ENCODE peak calls at places on chromosomes 4 and X, in four cellular contexts. L, T, R and A are unnamed samples.

GRCh38 chr4:41455215-41455614 is 82.7 kb upstream of the LIMCH1 start:
- DNase-seq in L (no peak), T (no peak), R (no peak), A (no peak)

GRCh38 chrX:3370656-3371055 is 24.2 kb upstream of the MXRA5 start:
- DNase-seq in T (no peak), L (no peak), R (no peak), A (no peak)

GRCh38 chrX:131394384-131394783 is 105.3 kb upstream of the IGSF1 start:
- DNase-seq in R (no peak), T (no peak), L (no peak), A (no peak)

GRCh38 chr4:88623097-88623496 is 30.8 kb downstream of the HERC3 start:
- DNase-seq in R (no peak), L (no peak), T (peak; percentile 86), A (no peak)

GRCh38 chr4:176778063-176778462 is 14.7 kb downstream of the VEGFC start:
- DNase-seq in L (no peak), T (peak; percentile 79), R (no peak), A (no peak)

GRCh38 chr4:6334203-6334887 is 64.7 kb downstream of the WFS1 start:
- DNase-seq in T (no peak), L (no peak), R (no peak), A (no peak)

GRCh38 chrX:129808829-129809745 is 29.3 kb downstream of the SASH3 start:
- DNase-seq in T (no peak), R (no peak), L (no peak), A (no peak)

GRCh38 chrX:46327229-46328081 is 217.8 kb downstream of the ZNF674 start:
- DNase-seq in L (no peak), T (no peak), R (no peak), A (no peak)

GRCh38 chrX:108225456-108225730 is 133.8 kb downstream of the ATG4A start:
- DNase-seq in T (no peak), R (no peak), L (no peak), A (no peak)

GRCh38 chrX:21963736-21964135 is 23.2 kb downstream of the SMS start:
- DNase-seq in R (no peak), L (peak; percentile 38), T (peak; percentile 44), A (no peak)

GRCh38 chrX:155864655-155865054 is 16.5 kb upstream of the VAMP7 start:
- DNase-seq in R (no peak), L (no peak), T (no peak), A (no peak)

GRCh38 chr4:164481306-164482091 is 272.4 kb upstream of the SMIM31 start:
- DNase-seq in T (no peak), R (no peak), L (no peak), A (no peak)

GRCh38 chrX:17689971-17690409 is 47.3 kb upstream of the SCML1 start:
- DNase-seq in T (peak; percentile 72), L (peak; percentile 71), R (no peak), A (no peak)

GRCh38 chr4:152515678-152516077 is 20.2 kb downstream of the FBXW7 start:
- DNase-seq in L (no peak), T (peak; percentile 79), R (no peak), A (no peak)

GRCh38 chr4:169644802-169645201 is 24.4 kb downstream of the CLCN3 start:
- DNase-seq in L (no peak), R (no peak), T (no peak), A (no peak)

GRCh38 chr4:26584725-26585124 is 841 bp downstream of the TBC1D19 start:
- DNase-seq in T (no peak), R (no peak), L (no peak), A (no peak)

GRCh38 chr4:186008057-186008456 is 60.9 kb upstream of the TLR3 start:
- DNase-seq in T (no peak), L (no peak), R (no peak), A (no peak)

GRCh38 chr4:177097291-177097690 is 212.4 kb upstream of the NEIL3 start:
- DNase-seq in L (no peak), T (no peak), R (no peak), A (no peak)

GRCh38 chr4:94455081-94455480 is 3.3 kb downstream of the PDLIM5 start:
- DNase-seq in T (peak; percentile 88), R (peak; percentile 83), L (peak; percentile 66), A (peak; percentile 93)

GRCh38 chrX:25020391-25021131 is 4.8 kb upstream of the ARX start:
- DNase-seq in T (no peak), L (peak; percentile 61), R (no peak), A (no peak)

GRCh38 chr4:6873792-6874461 is 35.7 kb upstream of the TBC1D14 start:
- DNase-seq in L (peak; percentile 74), R (peak; percentile 77), T (peak; percentile 62), A (peak; percentile 95)

GRCh38 chr4:99180367-99181169 is 36.5 kb upstream of the ADH4 start:
- DNase-seq in T (peak; percentile 83), L (peak; percentile 45), R (peak; percentile 79), A (no peak)

GRCh38 chr4:87853108-87853507 is 20.3 kb downstream of the MEPE start:
- DNase-seq in L (no peak), R (no peak), T (peak; percentile 51), A (no peak)

GRCh38 chrX:20442597-20442996 is 175.9 kb upstream of the RPS6KA3 start:
- DNase-seq in T (peak; percentile 76), R (peak; percentile 84), L (peak; percentile 74), A (peak; percentile 95)

GRCh38 chrX:65600106-65600505 is 65.5 kb upstream of the LAS1L start:
- DNase-seq in R (no peak), T (no peak), L (no peak), A (no peak)

GRCh38 chrX:109839694-109840358 is 106.8 kb upstream of the ACSL4 start:
- DNase-seq in T (no peak), L (no peak), R (peak; percentile 64), A (no peak)

GRCh38 chrX:15946783-15947550 is 92.4 kb upstream of the AP1S2 start:
- DNase-seq in R (no peak), T (peak; percentile 86), L (no peak), A (no peak)

GRCh38 chr4:43132010-43132582 is 239.6 kb downstream of the GRXCR1 start:
- DNase-seq in R (no peak), L (peak; percentile 64), T (peak; percentile 66), A (no peak)

GRCh38 chr4:48275247-48275646 is 5.6 kb upstream of the TEC start:
- DNase-seq in L (no peak), T (peak; percentile 35), R (no peak), A (no peak)

GRCh38 chr4:125951275-125951887 is 636.6 kb downstream of the FAT4 start:
- DNase-seq in R (no peak), T (peak; percentile 60), L (no peak), A (no peak)

GRCh38 chr4:183959349-183959748 is 54.2 kb downstream of the STOX2 start:
- DNase-seq in T (no peak), L (no peak), R (no peak), A (no peak)

GRCh38 chr4:56978750-56979303 is at the start of gene POLR2B:
- DNase-seq in R (peak; percentile 97), L (peak; percentile 91), T (peak; percentile 89), A (peak; percentile 98)
- TF ChIP-seq POLR2A in R (peak; percentile 66), L (peak; percentile 64), T (peak; percentile 87), A (no peak)

GRCh38 chr4:173448557-173448918 is 49.6 kb upstream of the SCRG1 start:
- DNase-seq in L (no peak), T (peak; percentile 33), R (no peak), A (no peak)
- H3K4me3 ChIP-seq in L (no peak overlapping the region), T (no peak overlapping the region), R (peak overlapping the region; percentile 14), A (no peak overlapping the region)

GRCh38 chr4:8211737-8212581 is 12.9 kb downstream of the SH3TC1 start:
- DNase-seq in R (no peak), T (no peak), L (no peak), A (no peak)
- TF ChIP-seq POLR2A in R (no peak), T (no peak), L (no peak), A (no peak)

DNA sequence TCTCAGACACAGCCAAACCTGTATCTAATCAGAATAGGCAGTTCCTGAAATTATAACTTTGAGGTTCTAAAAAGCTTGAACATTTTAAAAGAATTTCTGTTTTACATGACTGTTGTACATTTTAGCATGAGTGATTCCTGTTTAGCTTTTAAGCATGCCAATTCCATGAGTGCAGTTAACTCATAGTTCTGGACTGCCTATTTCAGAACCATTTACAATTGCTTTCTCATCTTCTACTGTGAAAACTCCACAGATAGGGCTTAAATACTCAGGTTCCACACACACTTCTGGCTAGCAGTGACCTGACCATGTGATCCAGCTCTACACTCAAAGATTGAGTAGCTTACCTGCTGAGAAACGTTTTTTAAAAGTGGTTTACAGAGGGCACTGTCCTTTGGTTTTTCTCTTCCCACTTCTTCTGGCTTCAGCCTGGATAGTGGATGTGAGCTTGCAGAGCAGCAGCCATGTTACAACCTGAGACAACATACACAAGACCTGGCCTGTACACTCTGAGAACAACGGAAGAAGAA is 280.8 kb downstream of the ANKRD50 start:
- DNase-seq in L (no peak), T (peak; percentile 75), R (no peak), A (no peak)
- H3K4me3 ChIP-seq in L (no peak overlapping the region), T (no peak overlapping the region), R (no peak overlapping the region), A (no peak overlapping the region)

GRCh38 chrX:48800574-48801280 is 1.1 kb upstream of the HDAC6 start:
- DNase-seq in R (no peak), L (no peak), T (no peak), A (peak; percentile 69)

GRCh38 chrX:48806088-48806487 is 4.2 kb downstream of the HDAC6 start:
- DNase-seq in T (no peak), L (no peak), R (no peak), A (no peak)

GRCh38 chrX:48802813-48803261 is 970 bp downstream of the HDAC6 start:
- DNase-seq in T (no peak), L (no peak), R (no peak), A (no peak)

GRCh38 chrX:48801281-48802088 is at the start of gene HDAC6:
- DNase-seq in R (peak; percentile 99), L (peak; percentile 97), T (peak; percentile 98), A (peak; percentile 98)

DNA sequence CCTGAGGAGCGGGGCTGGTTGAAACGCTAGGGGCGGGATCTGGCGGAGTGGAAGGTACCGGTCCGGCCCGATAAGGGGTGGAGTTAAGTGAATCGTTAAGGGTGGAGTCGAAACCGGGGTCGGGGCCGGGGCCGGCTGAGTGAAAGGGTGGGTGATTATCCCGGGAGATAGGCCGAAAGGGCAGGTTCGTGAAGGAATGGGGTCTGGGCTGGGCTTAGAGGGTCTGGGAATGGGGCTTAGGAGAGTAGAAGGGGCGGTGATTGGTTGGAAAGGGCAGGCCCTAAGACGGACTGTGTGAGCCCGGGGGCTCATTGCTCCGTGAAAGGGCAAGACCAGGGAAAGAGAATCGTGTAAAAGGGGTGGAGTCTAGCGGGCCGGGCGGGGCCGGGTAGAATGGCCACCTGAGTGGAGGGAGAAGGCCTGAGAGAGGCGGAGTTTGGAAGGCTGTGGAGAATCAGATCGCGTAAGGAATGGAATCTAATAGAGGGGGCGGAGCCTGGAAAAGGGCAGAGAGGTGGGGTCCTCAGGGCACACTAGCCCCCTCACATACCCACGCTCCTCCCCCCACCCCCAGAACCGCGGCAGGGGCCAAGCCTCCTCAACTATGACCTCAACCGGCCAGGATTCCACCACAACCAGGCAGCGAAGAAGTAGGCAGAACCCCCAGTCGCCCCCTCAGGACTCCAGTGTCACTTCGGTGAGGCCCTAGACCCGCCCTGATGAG is 384 bp downstream of the HDAC6 start:
- DNase-seq in L (peak; percentile 84), R (peak; percentile 94), T (peak; percentile 60), A (peak; percentile 96)
- TF ChIP-seq POLR2A in L (peak; percentile 67), R (peak; percentile 81), T (peak; percentile 63), A (no peak)